ENCODE peak calls at places on chromosomes 12 and 14, in seven cellular contexts. One of them, this sample, is unnamed.

GRCh38 chr12:20011200-20011599 is 357.1 kb upstream of the PDE3A start:
- DNase-seq in cardiac fibroblast: peak; percentile 20
- DNase-seq in stimulated activated CD4-positive, alpha-beta T cell treated with anti-CD3 and anti-CD28 coated beads, TNF-alpha, amount 100 ng/mL, for 24 hours: no peak
- DNase-seq in ELR: no peak
- DNase-seq in left ventricle myocardium superior: no peak
- DNase-seq in stimulated activated naive B cell treated with anti-CD40 and anti-IgM and Interleukin-4, amounts not matched to agents 10 μg/mL and 1 μg/mL and 100 μg/mL, for 72 hours: no peak
- DNase-seq in iris pigment epithelial cell: peak; percentile 47
- DNase-seq in this sample: no peak

GRCh38 chr12:76083761-76084276 is 666 bp downstream of the NAP1L1 start:
- DNase-seq in cardiac fibroblast: peak; percentile 80
- DNase-seq in stimulated activated CD4-positive, alpha-beta T cell treated with anti-CD3 and anti-CD28 coated beads, TNF-alpha, amount 100 ng/mL, for 24 hours: peak; percentile 80
- DNase-seq in ELR: peak; percentile 88
- DNase-seq in left ventricle myocardium superior: peak; percentile 80
- DNase-seq in stimulated activated naive B cell treated with anti-CD40 and anti-IgM and Interleukin-4, amounts not matched to agents 10 μg/mL and 1 μg/mL and 100 μg/mL, for 72 hours: peak; percentile 62
- DNase-seq in iris pigment epithelial cell: peak; percentile 73
- DNase-seq in this sample: peak; percentile 63

GRCh38 chr14:105013150-105013787 is 7.6 kb downstream of the CDCA4 start:
- DNase-seq in cardiac fibroblast: no peak
- DNase-seq in stimulated activated CD4-positive, alpha-beta T cell treated with anti-CD3 and anti-CD28 coated beads, TNF-alpha, amount 100 ng/mL, for 24 hours: no peak
- DNase-seq in ELR: no peak
- DNase-seq in left ventricle myocardium superior: peak; percentile 73
- DNase-seq in stimulated activated naive B cell treated with anti-CD40 and anti-IgM and Interleukin-4, amounts not matched to agents 10 μg/mL and 1 μg/mL and 100 μg/mL, for 72 hours: no peak
- DNase-seq in iris pigment epithelial cell: no peak
- DNase-seq in this sample: no peak

GRCh38 chr12:3882896-3883564 is 9.8 kb upstream of the PARP11 start:
- DNase-seq in cardiac fibroblast: peak; percentile 31
- DNase-seq in stimulated activated CD4-positive, alpha-beta T cell treated with anti-CD3 and anti-CD28 coated beads, TNF-alpha, amount 100 ng/mL, for 24 hours: no peak
- DNase-seq in ELR: peak; percentile 48
- DNase-seq in left ventricle myocardium superior: no peak
- DNase-seq in stimulated activated naive B cell treated with anti-CD40 and anti-IgM and Interleukin-4, amounts not matched to agents 10 μg/mL and 1 μg/mL and 100 μg/mL, for 72 hours: no peak
- DNase-seq in iris pigment epithelial cell: peak; percentile 11
- DNase-seq in this sample: peak; percentile 31

GRCh38 chr12:71085575-71085974 is 72.2 kb downstream of the TSPAN8 start:
- DNase-seq in cardiac fibroblast: peak; percentile 29
- DNase-seq in stimulated activated CD4-positive, alpha-beta T cell treated with anti-CD3 and anti-CD28 coated beads, TNF-alpha, amount 100 ng/mL, for 24 hours: no peak
- DNase-seq in ELR: no peak
- DNase-seq in left ventricle myocardium superior: no peak
- DNase-seq in stimulated activated naive B cell treated with anti-CD40 and anti-IgM and Interleukin-4, amounts not matched to agents 10 μg/mL and 1 μg/mL and 100 μg/mL, for 72 hours: no peak
- DNase-seq in iris pigment epithelial cell: no peak
- DNase-seq in this sample: no peak

GRCh38 chr12:54159140-54159539 is 29.6 kb downstream of the SMUG1 start:
- DNase-seq in cardiac fibroblast: no peak
- DNase-seq in stimulated activated CD4-positive, alpha-beta T cell treated with anti-CD3 and anti-CD28 coated beads, TNF-alpha, amount 100 ng/mL, for 24 hours: peak; percentile 36
- DNase-seq in ELR: peak; percentile 15
- DNase-seq in left ventricle myocardium superior: no peak
- DNase-seq in stimulated activated naive B cell treated with anti-CD40 and anti-IgM and Interleukin-4, amounts not matched to agents 10 μg/mL and 1 μg/mL and 100 μg/mL, for 72 hours: peak; percentile 4
- DNase-seq in iris pigment epithelial cell: peak; percentile 11
- DNase-seq in this sample: no peak

GRCh38 chr12:92078167-92079053 is 67.2 kb downstream of the BTG1 start:
- DNase-seq in cardiac fibroblast: peak; percentile 96
- DNase-seq in stimulated activated CD4-positive, alpha-beta T cell treated with anti-CD3 and anti-CD28 coated beads, TNF-alpha, amount 100 ng/mL, for 24 hours: no peak
- DNase-seq in ELR: peak; percentile 96
- DNase-seq in left ventricle myocardium superior: no peak
- DNase-seq in stimulated activated naive B cell treated with anti-CD40 and anti-IgM and Interleukin-4, amounts not matched to agents 10 μg/mL and 1 μg/mL and 100 μg/mL, for 72 hours: no peak
- DNase-seq in iris pigment epithelial cell: peak; percentile 95
- DNase-seq in this sample: peak; percentile 92

GRCh38 chr12:18277196-18277595 is 15.9 kb downstream of the PIK3C2G start:
- DNase-seq in cardiac fibroblast: no peak
- DNase-seq in stimulated activated CD4-positive, alpha-beta T cell treated with anti-CD3 and anti-CD28 coated beads, TNF-alpha, amount 100 ng/mL, for 24 hours: no peak
- DNase-seq in ELR: no peak
- DNase-seq in left ventricle myocardium superior: no peak
- DNase-seq in stimulated activated naive B cell treated with anti-CD40 and anti-IgM and Interleukin-4, amounts not matched to agents 10 μg/mL and 1 μg/mL and 100 μg/mL, for 72 hours: no peak
- DNase-seq in iris pigment epithelial cell: no peak
- DNase-seq in this sample: no peak

GRCh38 chr12:49054524-49054923 is 6.1 kb downstream of the KMT2D start:
- DNase-seq in cardiac fibroblast: no peak
- DNase-seq in stimulated activated CD4-positive, alpha-beta T cell treated with anti-CD3 and anti-CD28 coated beads, TNF-alpha, amount 100 ng/mL, for 24 hours: no peak
- DNase-seq in ELR: no peak
- DNase-seq in left ventricle myocardium superior: no peak
- DNase-seq in stimulated activated naive B cell treated with anti-CD40 and anti-IgM and Interleukin-4, amounts not matched to agents 10 μg/mL and 1 μg/mL and 100 μg/mL, for 72 hours: no peak
- DNase-seq in iris pigment epithelial cell: no peak
- DNase-seq in this sample: no peak

GRCh38 chr14:92459479-92460421 is 53.8 kb upstream of the RIN3 start:
- DNase-seq in cardiac fibroblast: peak; percentile 62
- DNase-seq in stimulated activated CD4-positive, alpha-beta T cell treated with anti-CD3 and anti-CD28 coated beads, TNF-alpha, amount 100 ng/mL, for 24 hours: no peak
- DNase-seq in ELR: no peak
- DNase-seq in left ventricle myocardium superior: no peak
- DNase-seq in stimulated activated naive B cell treated with anti-CD40 and anti-IgM and Interleukin-4, amounts not matched to agents 10 μg/mL and 1 μg/mL and 100 μg/mL, for 72 hours: no peak
- DNase-seq in iris pigment epithelial cell: no peak
- DNase-seq in this sample: no peak

GRCh38 chr14:73242274-73242960 is 5.1 kb downstream of the PAPLN start:
- DNase-seq in cardiac fibroblast: peak; percentile 28
- DNase-seq in stimulated activated CD4-positive, alpha-beta T cell treated with anti-CD3 and anti-CD28 coated beads, TNF-alpha, amount 100 ng/mL, for 24 hours: no peak
- DNase-seq in ELR: no peak
- DNase-seq in left ventricle myocardium superior: peak; percentile 36
- DNase-seq in stimulated activated naive B cell treated with anti-CD40 and anti-IgM and Interleukin-4, amounts not matched to agents 10 μg/mL and 1 μg/mL and 100 μg/mL, for 72 hours: no peak
- DNase-seq in iris pigment epithelial cell: peak; percentile 32
- DNase-seq in this sample: peak; percentile 51

GRCh38 chr12:46964496-46965098 is 114.8 kb upstream of the PCED1B start:
- DNase-seq in cardiac fibroblast: peak; percentile 71
- DNase-seq in stimulated activated CD4-positive, alpha-beta T cell treated with anti-CD3 and anti-CD28 coated beads, TNF-alpha, amount 100 ng/mL, for 24 hours: no peak
- DNase-seq in ELR: peak; percentile 87
- DNase-seq in left ventricle myocardium superior: no peak
- DNase-seq in stimulated activated naive B cell treated with anti-CD40 and anti-IgM and Interleukin-4, amounts not matched to agents 10 μg/mL and 1 μg/mL and 100 μg/mL, for 72 hours: no peak
- DNase-seq in iris pigment epithelial cell: peak; percentile 62
- DNase-seq in this sample: peak; percentile 22

GRCh38 chr14:59595071-59595470 is 18.5 kb upstream of the CCDC175 start:
- DNase-seq in cardiac fibroblast: no peak
- DNase-seq in stimulated activated CD4-positive, alpha-beta T cell treated with anti-CD3 and anti-CD28 coated beads, TNF-alpha, amount 100 ng/mL, for 24 hours: no peak
- DNase-seq in ELR: no peak
- DNase-seq in left ventricle myocardium superior: no peak
- DNase-seq in stimulated activated naive B cell treated with anti-CD40 and anti-IgM and Interleukin-4, amounts not matched to agents 10 μg/mL and 1 μg/mL and 100 μg/mL, for 72 hours: no peak
- DNase-seq in iris pigment epithelial cell: no peak
- DNase-seq in this sample: no peak

GRCh38 chr14:99217556-99217955 is 54.4 kb downstream of the BCL11B start:
- DNase-seq in cardiac fibroblast: no peak
- DNase-seq in stimulated activated CD4-positive, alpha-beta T cell treated with anti-CD3 and anti-CD28 coated beads, TNF-alpha, amount 100 ng/mL, for 24 hours: no peak
- DNase-seq in ELR: no peak
- DNase-seq in left ventricle myocardium superior: no peak
- DNase-seq in stimulated activated naive B cell treated with anti-CD40 and anti-IgM and Interleukin-4, amounts not matched to agents 10 μg/mL and 1 μg/mL and 100 μg/mL, for 72 hours: no peak
- DNase-seq in iris pigment epithelial cell: no peak
- DNase-seq in this sample: no peak

GRCh38 chr12:3531496-3531895 is 40.5 kb downstream of the PRMT8 start:
- DNase-seq in cardiac fibroblast: no peak
- DNase-seq in stimulated activated CD4-positive, alpha-beta T cell treated with anti-CD3 and anti-CD28 coated beads, TNF-alpha, amount 100 ng/mL, for 24 hours: no peak
- DNase-seq in ELR: no peak
- DNase-seq in left ventricle myocardium superior: no peak
- DNase-seq in stimulated activated naive B cell treated with anti-CD40 and anti-IgM and Interleukin-4, amounts not matched to agents 10 μg/mL and 1 μg/mL and 100 μg/mL, for 72 hours: no peak
- DNase-seq in iris pigment epithelial cell: no peak
- DNase-seq in this sample: no peak

GRCh38 chr12:68609955-68610434 is 704 bp upstream of the RAP1B start:
- DNase-seq in cardiac fibroblast: peak; percentile 62
- DNase-seq in stimulated activated CD4-positive, alpha-beta T cell treated with anti-CD3 and anti-CD28 coated beads, TNF-alpha, amount 100 ng/mL, for 24 hours: no peak
- DNase-seq in ELR: peak; percentile 58
- DNase-seq in left ventricle myocardium superior: no peak
- DNase-seq in stimulated activated naive B cell treated with anti-CD40 and anti-IgM and Interleukin-4, amounts not matched to agents 10 μg/mL and 1 μg/mL and 100 μg/mL, for 72 hours: no peak
- DNase-seq in iris pigment epithelial cell: peak; percentile 36
- DNase-seq in this sample: peak; percentile 45

GRCh38 chr12:14984036-14984435 is 11.2 kb downstream of the PDE6H start:
- DNase-seq in cardiac fibroblast: no peak
- DNase-seq in stimulated activated CD4-positive, alpha-beta T cell treated with anti-CD3 and anti-CD28 coated beads, TNF-alpha, amount 100 ng/mL, for 24 hours: no peak
- DNase-seq in ELR: no peak
- DNase-seq in left ventricle myocardium superior: no peak
- DNase-seq in stimulated activated naive B cell treated with anti-CD40 and anti-IgM and Interleukin-4, amounts not matched to agents 10 μg/mL and 1 μg/mL and 100 μg/mL, for 72 hours: no peak
- DNase-seq in iris pigment epithelial cell: no peak
- DNase-seq in this sample: no peak

GRCh38 chr12:64171715-64172114 is 50.4 kb downstream of the KICS2 start:
- DNase-seq in cardiac fibroblast: no peak
- DNase-seq in stimulated activated CD4-positive, alpha-beta T cell treated with anti-CD3 and anti-CD28 coated beads, TNF-alpha, amount 100 ng/mL, for 24 hours: no peak
- DNase-seq in ELR: peak; percentile 87
- DNase-seq in left ventricle myocardium superior: no peak
- DNase-seq in stimulated activated naive B cell treated with anti-CD40 and anti-IgM and Interleukin-4, amounts not matched to agents 10 μg/mL and 1 μg/mL and 100 μg/mL, for 72 hours: no peak
- DNase-seq in iris pigment epithelial cell: peak; percentile 52
- DNase-seq in this sample: peak; percentile 18

GRCh38 chr14:52266179-52266578 is 1.3 kb upstream of the PTGDR start:
- DNase-seq in cardiac fibroblast: peak; percentile 92
- DNase-seq in stimulated activated CD4-positive, alpha-beta T cell treated with anti-CD3 and anti-CD28 coated beads, TNF-alpha, amount 100 ng/mL, for 24 hours: no peak
- DNase-seq in ELR: no peak
- DNase-seq in left ventricle myocardium superior: no peak
- DNase-seq in stimulated activated naive B cell treated with anti-CD40 and anti-IgM and Interleukin-4, amounts not matched to agents 10 μg/mL and 1 μg/mL and 100 μg/mL, for 72 hours: no peak
- DNase-seq in iris pigment epithelial cell: peak; percentile 60
- DNase-seq in this sample: peak; percentile 76

GRCh38 chr12:42706331-42706730 is 116.8 kb upstream of the PRICKLE1 start:
- DNase-seq in cardiac fibroblast: no peak
- DNase-seq in stimulated activated CD4-positive, alpha-beta T cell treated with anti-CD3 and anti-CD28 coated beads, TNF-alpha, amount 100 ng/mL, for 24 hours: no peak
- DNase-seq in ELR: peak; percentile 47
- DNase-seq in left ventricle myocardium superior: no peak
- DNase-seq in stimulated activated naive B cell treated with anti-CD40 and anti-IgM and Interleukin-4, amounts not matched to agents 10 μg/mL and 1 μg/mL and 100 μg/mL, for 72 hours: no peak
- DNase-seq in iris pigment epithelial cell: no peak
- DNase-seq in this sample: no peak

GRCh38 chr12:26153421-26154154 is 28.8 kb upstream of the BHLHE41 start:
- DNase-seq in cardiac fibroblast: peak; percentile 91
- DNase-seq in stimulated activated CD4-positive, alpha-beta T cell treated with anti-CD3 and anti-CD28 coated beads, TNF-alpha, amount 100 ng/mL, for 24 hours: no peak
- DNase-seq in ELR: peak; percentile 98
- DNase-seq in left ventricle myocardium superior: no peak
- DNase-seq in stimulated activated naive B cell treated with anti-CD40 and anti-IgM and Interleukin-4, amounts not matched to agents 10 μg/mL and 1 μg/mL and 100 μg/mL, for 72 hours: no peak
- DNase-seq in iris pigment epithelial cell: peak; percentile 98
- DNase-seq in this sample: peak; percentile 94

GRCh38 chr12:11621797-11622423 is 27.6 kb upstream of the ETV6 start:
- DNase-seq in cardiac fibroblast: peak; percentile 21
- DNase-seq in stimulated activated CD4-positive, alpha-beta T cell treated with anti-CD3 and anti-CD28 coated beads, TNF-alpha, amount 100 ng/mL, for 24 hours: peak; percentile 1
- DNase-seq in ELR: peak; percentile 31
- DNase-seq in left ventricle myocardium superior: no peak
- DNase-seq in stimulated activated naive B cell treated with anti-CD40 and anti-IgM and Interleukin-4, amounts not matched to agents 10 μg/mL and 1 μg/mL and 100 μg/mL, for 72 hours: no peak
- DNase-seq in iris pigment epithelial cell: peak; percentile 6
- DNase-seq in this sample: peak; percentile 6

GRCh38 chr12:57519758-57520007 is 631 bp downstream of the DDIT3 start:
- DNase-seq in cardiac fibroblast: no peak
- DNase-seq in stimulated activated CD4-positive, alpha-beta T cell treated with anti-CD3 and anti-CD28 coated beads, TNF-alpha, amount 100 ng/mL, for 24 hours: peak; percentile 25
- DNase-seq in ELR: no peak
- DNase-seq in left ventricle myocardium superior: no peak
- DNase-seq in stimulated activated naive B cell treated with anti-CD40 and anti-IgM and Interleukin-4, amounts not matched to agents 10 μg/mL and 1 μg/mL and 100 μg/mL, for 72 hours: peak; percentile 33
- DNase-seq in iris pigment epithelial cell: no peak
- DNase-seq in this sample: no peak

GRCh38 chr12:123267991-123268843 is 3.4 kb downstream of the CDK2AP1 start:
- DNase-seq in cardiac fibroblast: no peak
- DNase-seq in stimulated activated CD4-positive, alpha-beta T cell treated with anti-CD3 and anti-CD28 coated beads, TNF-alpha, amount 100 ng/mL, for 24 hours: no peak
- DNase-seq in ELR: no peak
- DNase-seq in left ventricle myocardium superior: peak; percentile 54
- DNase-seq in stimulated activated naive B cell treated with anti-CD40 and anti-IgM and Interleukin-4, amounts not matched to agents 10 μg/mL and 1 μg/mL and 100 μg/mL, for 72 hours: no peak
- DNase-seq in iris pigment epithelial cell: no peak
- DNase-seq in this sample: peak; percentile 30

GRCh38 chr14:104149617-104150141 is 11.3 kb downstream of the KIF26A start:
- DNase-seq in cardiac fibroblast: peak; percentile 12
- DNase-seq in stimulated activated CD4-positive, alpha-beta T cell treated with anti-CD3 and anti-CD28 coated beads, TNF-alpha, amount 100 ng/mL, for 24 hours: peak; percentile 43
- DNase-seq in ELR: no peak
- DNase-seq in left ventricle myocardium superior: peak; percentile 60
- DNase-seq in stimulated activated naive B cell treated with anti-CD40 and anti-IgM and Interleukin-4, amounts not matched to agents 10 μg/mL and 1 μg/mL and 100 μg/mL, for 72 hours: no peak
- DNase-seq in iris pigment epithelial cell: peak; percentile 47
- DNase-seq in this sample: no peak

GRCh38 chr14:96748371-96748770 is 48.8 kb upstream of the VRK1 start:
- DNase-seq in cardiac fibroblast: no peak
- DNase-seq in stimulated activated CD4-positive, alpha-beta T cell treated with anti-CD3 and anti-CD28 coated beads, TNF-alpha, amount 100 ng/mL, for 24 hours: no peak
- DNase-seq in ELR: no peak
- DNase-seq in left ventricle myocardium superior: no peak
- DNase-seq in stimulated activated naive B cell treated with anti-CD40 and anti-IgM and Interleukin-4, amounts not matched to agents 10 μg/mL and 1 μg/mL and 100 μg/mL, for 72 hours: no peak
- DNase-seq in iris pigment epithelial cell: no peak
- DNase-seq in this sample: no peak

GRCh38 chr12:1360812-1361211 is 233.6 kb downstream of the FBXL14 start:
- DNase-seq in cardiac fibroblast: no peak
- DNase-seq in stimulated activated CD4-positive, alpha-beta T cell treated with anti-CD3 and anti-CD28 coated beads, TNF-alpha, amount 100 ng/mL, for 24 hours: no peak
- DNase-seq in ELR: peak; percentile 92
- DNase-seq in left ventricle myocardium superior: no peak
- DNase-seq in stimulated activated naive B cell treated with anti-CD40 and anti-IgM and Interleukin-4, amounts not matched to agents 10 μg/mL and 1 μg/mL and 100 μg/mL, for 72 hours: no peak
- DNase-seq in iris pigment epithelial cell: peak; percentile 72
- DNase-seq in this sample: peak; percentile 90

GRCh38 chr12:93616584-93617101 is 44.2 kb downstream of the SOCS2 start:
- DNase-seq in cardiac fibroblast: no peak
- DNase-seq in stimulated activated CD4-positive, alpha-beta T cell treated with anti-CD3 and anti-CD28 coated beads, TNF-alpha, amount 100 ng/mL, for 24 hours: no peak
- DNase-seq in ELR: peak; percentile 90
- DNase-seq in left ventricle myocardium superior: no peak
- DNase-seq in stimulated activated naive B cell treated with anti-CD40 and anti-IgM and Interleukin-4, amounts not matched to agents 10 μg/mL and 1 μg/mL and 100 μg/mL, for 72 hours: no peak
- DNase-seq in iris pigment epithelial cell: peak; percentile 61
- DNase-seq in this sample: peak; percentile 83

GRCh38 chr12:92764820-92765219 is 62.0 kb downstream of the PLEKHG7 start:
- DNase-seq in cardiac fibroblast: no peak
- DNase-seq in stimulated activated CD4-positive, alpha-beta T cell treated with anti-CD3 and anti-CD28 coated beads, TNF-alpha, amount 100 ng/mL, for 24 hours: no peak
- DNase-seq in ELR: no peak
- DNase-seq in left ventricle myocardium superior: no peak
- DNase-seq in stimulated activated naive B cell treated with anti-CD40 and anti-IgM and Interleukin-4, amounts not matched to agents 10 μg/mL and 1 μg/mL and 100 μg/mL, for 72 hours: no peak
- DNase-seq in iris pigment epithelial cell: peak; percentile 80
- DNase-seq in this sample: no peak

GRCh38 chr14:49852351-49853157 is at the start of gene NEMF:
- DNase-seq in cardiac fibroblast: peak; percentile 92
- DNase-seq in stimulated activated CD4-positive, alpha-beta T cell treated with anti-CD3 and anti-CD28 coated beads, TNF-alpha, amount 100 ng/mL, for 24 hours: peak; percentile 72
- DNase-seq in ELR: peak; percentile 92
- DNase-seq in left ventricle myocardium superior: peak; percentile 93
- DNase-seq in stimulated activated naive B cell treated with anti-CD40 and anti-IgM and Interleukin-4, amounts not matched to agents 10 μg/mL and 1 μg/mL and 100 μg/mL, for 72 hours: peak; percentile 84
- DNase-seq in iris pigment epithelial cell: peak; percentile 80
- DNase-seq in this sample: peak; percentile 93

This sample was measured in fibroblast of lung.